ENCODE peak calls at places on chromosomes 7 and 10, in four cellular contexts. U, D, Z and J are unnamed samples. For H3K4me1, the result is how much of the 10 kb centered on the place peaks cover.

GRCh38 chr7:2611401-2611800 is 20.4 kb upstream of the TTYH3 start:
- DNase-seq in U (no peak), D (no peak), Z (no peak), J (no peak)

GRCh38 chr7:73960548-73960947 is 67.4 kb upstream of the ELN start:
- DNase-seq in U (no peak), D (no peak), Z (no peak), J (no peak)

GRCh38 chr7:134584290-134584689 is 35.4 kb downstream of the AKR1B15 start:
- DNase-seq in U (no peak), D (no peak), Z (no peak), J (no peak)

GRCh38 chr7:152869041-152869676 is 109.6 kb downstream of the ACTR3B start:
- DNase-seq in U (no peak), D (no peak), Z (no peak), J (no peak)

GRCh38 chr10:132162021-132162531 is 24.7 kb upstream of the DPYSL4 start:
- DNase-seq in U (no peak), D (no peak), Z (no peak), J (no peak)

GRCh38 chr7:2586326-2587020 is 27.7 kb downstream of the IQCE start:
- DNase-seq in U (no peak), D (no peak), Z (no peak), J (no peak)

GRCh38 chr10:45456822-45457221 is 82.8 kb downstream of the ALOX5 start:
- DNase-seq in U (no peak), D (no peak), Z (no peak), J (no peak)

GRCh38 chr10:97124211-97124610 is 61.5 kb downstream of the SLIT1 start:
- DNase-seq in U (no peak), D (no peak), Z (no peak), J (no peak)

GRCh38 chr10:120456626-120457430 is at the start of gene PLPP4:
- DNase-seq in U (no peak), D (no peak), Z (peak), J (no peak)

GRCh38 chr7:18125536-18125935 is 97.9 kb upstream of the PRPS1L1 start:
- DNase-seq in U (no peak), D (no peak), Z (no peak), J (no peak)

GRCh38 chr10:21078410-21079329 is 181.6 kb upstream of the NEBL start:
- DNase-seq in U (peak), D (peak), Z (peak), J (peak)

GRCh38 chr10:11337516-11337915 is 273.9 kb downstream of the USP6NL start:
- DNase-seq in U (no peak), D (no peak), Z (no peak), J (no peak)

GRCh38 chr7:32616625-32617024 is 121.3 kb downstream of the AVL9 start:
- DNase-seq in U (peak), D (no peak), Z (no peak), J (peak)

GRCh38 chr10:95133997-95134396 is 60.0 kb upstream of the ACSM6 start:
- DNase-seq in U (no peak), D (no peak), Z (no peak), J (no peak)

GRCh38 chr7:106279425-106280182 is 5.2 kb downstream of the NAMPT start:
- DNase-seq in U (no peak), D (no peak), Z (no peak), J (no peak)

GRCh38 chr7:44114586-44115310 is 8.6 kb downstream of the POLD2 start:
- DNase-seq in U (no peak), D (no peak), Z (no peak), J (no peak)

GRCh38 chr10:43959364-43959763 is 310.7 kb upstream of the ZNF32 start:
- DNase-seq in U (no peak), D (no peak), Z (no peak), J (no peak)

GRCh38 chr7:78959471-78959870 is 494.0 kb downstream of the MAGI2 start:
- DNase-seq in U (no peak), D (no peak), Z (no peak), J (peak)

GRCh38 chr10:132714906-132715790 is 70.8 kb downstream of the NKX6-2 start:
- DNase-seq in U (no peak), D (no peak), Z (no peak), J (no peak)

GRCh38 chr7:54116956-54117355 is 425.2 kb upstream of the VSTM2A start:
- DNase-seq in U (no peak), D (no peak), Z (no peak), J (no peak)

GRCh38 chr7:50618281-50618680 is 53.1 kb upstream of the DDC start:
- DNase-seq in U (no peak), D (no peak), Z (no peak), J (no peak)

GRCh38 chr7:42886129-42886528 is 25.7 kb downstream of the C7orf25 start:
- DNase-seq in U (no peak), D (no peak), Z (peak), J (no peak)

GRCh38 chr10:86545097-86545496 is 23.5 kb upstream of the WAPL start:
- DNase-seq in U (no peak), D (no peak), Z (peak), J (no peak)

GRCh38 chr7:104123786-104124185 is 84.0 kb downstream of the ORC5 start:
- DNase-seq in U (no peak), D (no peak), Z (no peak), J (no peak)

GRCh38 chr7:43956022-43956421 is 29.8 kb downstream of the UBE2D4 start:
- DNase-seq in U (no peak), D (no peak), Z (no peak), J (no peak)

GRCh38 chr10:81026597-81026996 is 488.9 kb downstream of the SH2D4B start:
- DNase-seq in U (no peak), D (no peak), Z (no peak), J (no peak)

GRCh38 chr10:79266543-79267312 is 80.5 kb upstream of the PPIF start:
- DNase-seq in U (no peak), D (no peak), Z (no peak), J (no peak)

GRCh38 chr10:125428054-125428453 is 254.9 kb downstream of the TEX36 start:
- DNase-seq in U (no peak), D (no peak), Z (no peak), J (no peak)

GRCh38 chr10:103828587-103829186 is 26.7 kb downstream of the SH3PXD2A start:
- DNase-seq in U (no peak), D (peak), Z (no peak), J (no peak)

GRCh38 chr7:113768256-113768847 is 150.5 kb downstream of the PPP1R3A start:
- DNase-seq in U (no peak), D (no peak), Z (no peak), J (no peak)

GRCh38 chr10:100625821-100626220 is 90.1 kb downstream of the HIF1AN start:
- DNase-seq in U (no peak), D (no peak), Z (no peak), J (no peak)

GRCh38 chr7:31100870-31101269 is 48.8 kb downstream of the ADCYAP1R1 start:
- DNase-seq in U (no peak), D (no peak), Z (peak), J (no peak)

GRCh38 chr7:137074386-137075030 is 206.1 kb downstream of the CHRM2 start:
- DNase-seq in U (no peak), D (no peak), Z (no peak), J (no peak)

GRCh38 chr7:151838072-151838471 is 38.8 kb downstream of the PRKAG2 start:
- DNase-seq in U (no peak), D (no peak), Z (no peak), J (no peak)

GRCh38 chr7:37488163-37488759 is 39.6 kb upstream of the ELMO1 start:
- DNase-seq in U (no peak), D (no peak), Z (no peak), J (no peak)
- TF ChIP-seq REST in U (no peak), D (no peak), Z (no peak), J (no peak)

GRCh38 chr10:114057845-114058244 is 14.2 kb downstream of the ADRB1 start:
- DNase-seq in U (no peak), D (no peak), Z (no peak), J (no peak)
- H3K4me1 ChIP-seq in U (under half), D (under half), Z (under half), J (under half)

GRCh38 chr10:71663311-71663710 is 56.3 kb downstream of the C10orf105 start:
- DNase-seq in U (no peak), D (no peak), Z (no peak), J (no peak)
- TF ChIP-seq REST in U (no peak), D (no peak), Z (no peak), J (no peak)

GRCh38 chr10:112952282-112952991 is 2.4 kb downstream of the TCF7L2 start:
- DNase-seq in U (no peak), D (no peak), Z (peak), J (no peak)
- H3K4me1 ChIP-seq in U (half or more), D (half or more), Z (under half), J (under half)

GRCh38 chr7:47147213-47147631 is 434.7 kb downstream of the TNS3 start:
- DNase-seq in U (no peak), D (peak), Z (no peak), J (no peak)
- TF ChIP-seq REST in U (no peak), D (no peak), Z (no peak), J (no peak)

DNA sequence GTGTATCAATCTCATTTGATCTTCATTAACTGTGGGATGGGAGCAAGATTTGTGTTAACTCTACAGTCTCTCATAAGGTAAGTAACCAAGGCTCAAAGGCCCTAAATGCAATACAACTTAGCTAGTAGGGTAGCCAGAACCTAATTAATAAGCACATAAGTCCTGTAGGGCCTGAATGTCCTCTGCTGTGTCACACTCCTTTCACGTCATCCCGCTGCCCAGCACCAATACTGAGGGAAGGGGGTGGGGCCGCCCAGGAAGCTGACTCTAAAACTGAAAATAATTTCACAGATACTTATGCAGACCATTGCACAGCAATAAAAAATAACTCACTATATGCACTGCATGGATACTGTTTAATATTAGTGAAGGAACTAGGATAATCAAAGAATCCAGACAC is 13.7 kb downstream of the CCDC6 start:
- DNase-seq in U (no peak), D (no peak), Z (no peak), J (no peak)
- H3K4me1 ChIP-seq in U (under half), D (under half), Z (under half), J (under half)

GRCh38 chr7:138167869-138168296 is 91.6 kb downstream of the AKR1D1 start:
- DNase-seq in U (no peak), D (no peak), Z (no peak), J (no peak)

GRCh38 chr7:138170959-138171703 is 94.9 kb downstream of the AKR1D1 start:
- DNase-seq in U (no peak), D (no peak), Z (no peak), J (no peak)

GRCh38 chr7:138169441-138169851 is 93.2 kb downstream of the AKR1D1 start:
- DNase-seq in U (no peak), D (no peak), Z (no peak), J (no peak)

GRCh38 chr7:138167222-138167621 is 91.0 kb downstream of the AKR1D1 start:
- DNase-seq in U (no peak), D (no peak), Z (no peak), J (no peak)

GRCh38 chr7:138170298-138170697 is 94.0 kb downstream of the AKR1D1 start:
- DNase-seq in U (no peak), D (peak), Z (no peak), J (no peak)
- TF ChIP-seq REST in U (no peak), D (no peak), Z (no peak), J (no peak)

DNA sequence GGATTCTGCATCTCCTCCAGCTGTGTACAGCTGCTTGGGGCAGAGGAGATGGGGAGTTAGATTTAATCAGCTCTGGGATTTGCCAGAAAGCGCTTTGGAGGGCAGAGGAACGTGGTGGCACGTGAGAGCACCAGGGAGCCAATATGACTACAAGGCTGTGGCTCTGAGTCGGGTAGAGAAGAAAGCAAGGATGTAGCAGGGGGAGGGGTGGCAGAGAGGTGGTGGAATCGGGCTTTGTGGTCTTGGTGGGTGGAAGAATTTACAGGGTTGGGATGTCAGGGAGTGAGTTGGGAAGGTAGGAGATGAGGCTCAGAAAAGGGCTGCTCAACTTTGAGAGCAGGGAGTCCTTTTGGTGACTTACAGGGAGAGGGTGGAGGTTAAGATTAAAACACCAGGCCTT is 113.6 kb downstream of the CCNY start:
- DNase-seq in U (no peak), D (no peak), Z (no peak), J (no peak)
- H3K4me1 ChIP-seq in U (under half), D (half or more), Z (under half), J (under half)